ENCODE peak calls at places on chromosome 7, in eight cellular contexts. W is AG04450; Q is heart right ventricle; Y is SJSA1; C is left ventricle myocardium inferior; A is breast epithelium; X is H9; G is CD8-positive, alpha-beta memory T cell. O is an unnamed sample.

GRCh38 chr7:104524836-104525235 is 196.4 kb downstream of the LHFPL3 start:
- DNase-seq in X (no peak), G (no peak), C (no peak), Q (no peak), W (no peak), Y (no peak), A (no peak), O (no peak)

GRCh38 chr7:44110724-44111635 is 6.8 kb downstream of the AEBP1 start:
- DNase-seq in A (no peak), G (no peak), Q (no peak), X (no peak), W (no peak), C (no peak), Y (no peak), O (no peak)

GRCh38 chr7:150420242-150420641 is 30.2 kb upstream of the GIMAP8 start:
- DNase-seq in Q (no peak), W (no peak), G (no peak), X (peak; percentile 16), C (no peak), A (no peak), Y (no peak), O (no peak)

GRCh38 chr7:130135208-130136205 is 65.2 kb downstream of the KLHDC10 start:
- DNase-seq in W (no peak), Q (no peak), A (no peak), G (no peak), C (no peak), Y (no peak), X (no peak), O (no peak)

GRCh38 chr7:15765753-15766152 is 79.3 kb upstream of the MEOX2 start:
- DNase-seq in A (no peak), X (no peak), Y (no peak), G (no peak), Q (peak; percentile 15), C (no peak), W (no peak), O (no peak)

GRCh38 chr7:135233570-135233969 is at the start of gene STRA8:
- DNase-seq in W (no peak), Q (no peak), C (no peak), G (no peak), A (no peak), Y (no peak), X (no peak), O (no peak)

GRCh38 chr7:107463139-107464078 is 6.4 kb upstream of the GPR22 start:
- DNase-seq in X (peak; percentile 56), Y (peak; percentile 55), G (peak; percentile 43), A (peak; percentile 24), W (peak; percentile 50), C (peak; percentile 40), Q (peak; percentile 46), O (peak; percentile 57)

GRCh38 chr7:2873686-2874551 is 29.8 kb upstream of the GNA12 start:
- DNase-seq in C (no peak), Q (no peak), G (no peak), X (peak; percentile 94), Y (peak; percentile 79), W (peak; percentile 87), A (no peak), O (no peak)

GRCh38 chr7:9349625-9350024 is 916.2 kb downstream of the NXPH1 start:
- DNase-seq in C (no peak), Q (no peak), W (no peak), G (no peak), Y (no peak), A (no peak), X (no peak), O (no peak)

GRCh38 chr7:11831727-11832495 is at the start of gene THSD7A:
- DNase-seq in Y (peak; percentile 46), W (no peak), Q (peak; percentile 48), A (no peak), X (peak; percentile 66), G (peak; percentile 6), C (peak; percentile 42), O (no peak)

GRCh38 chr7:129951076-129952011 is 1.4 kb downstream of the UBE2H start:
- DNase-seq in Y (no peak), X (peak; percentile 32), A (no peak), W (no peak), C (no peak), G (peak; percentile 18), Q (no peak), O (no peak)

GRCh38 chr7:70736715-70737460 is 395.1 kb upstream of the GALNT17 start:
- DNase-seq in Q (no peak), G (no peak), X (no peak), Y (no peak), C (no peak), A (no peak), W (peak; percentile 26), O (no peak)

GRCh38 chr7:125492521-125492920 is 562.9 kb upstream of the POT1 start:
- DNase-seq in Y (no peak), W (no peak), A (no peak), C (no peak), X (no peak), Q (no peak), G (no peak), O (no peak)
- H3K27ac ChIP-seq in Y (no peak overlapping the region), W (no peak overlapping the region), A (no peak overlapping the region), C (no peak overlapping the region), X (no peak overlapping the region), Q (no peak overlapping the region), G (no peak overlapping the region), O (no peak overlapping the region)

DNA sequence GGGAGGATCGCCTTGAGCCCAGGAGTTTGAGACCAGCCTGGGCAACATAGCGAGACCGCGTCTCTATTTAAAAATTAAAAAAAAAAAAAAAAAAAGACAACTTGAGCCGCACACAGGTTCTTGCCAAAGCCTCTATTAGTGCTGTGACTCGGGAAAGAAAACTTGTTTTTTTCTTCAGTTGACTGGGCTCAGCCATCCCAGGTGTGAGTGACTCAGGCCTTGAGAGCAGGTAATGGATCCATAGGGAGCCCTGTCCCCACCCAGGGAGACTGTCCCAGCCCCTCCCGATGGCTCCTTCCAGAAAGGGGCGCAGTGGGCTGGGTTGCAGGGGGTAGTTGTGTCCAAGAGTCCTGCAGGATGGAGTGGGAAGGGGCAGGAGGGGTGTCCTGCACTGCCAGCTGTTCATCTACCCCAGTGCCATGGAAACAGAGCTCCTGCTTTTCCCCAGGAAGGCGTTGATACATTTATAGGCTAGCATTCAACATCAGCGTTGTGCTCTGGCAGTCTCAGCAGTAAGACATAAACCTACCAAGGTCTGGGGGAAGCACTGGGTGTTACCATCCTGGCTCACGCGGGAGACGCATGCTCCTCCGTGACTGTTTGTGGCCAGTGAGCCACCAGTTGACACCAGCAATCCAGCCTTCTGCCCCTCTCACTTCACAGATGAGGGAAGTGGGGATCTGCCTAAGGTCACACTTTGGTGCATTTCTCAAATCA is 126.6 kb downstream of the CUX1 start:
- DNase-seq in Y (no peak), X (no peak), A (no peak), W (no peak), C (no peak), Q (no peak), G (no peak), O (no peak)
- H3K27ac ChIP-seq in Y (no peak overlapping the region), X (no peak overlapping the region), A (no peak overlapping the region), W (no peak overlapping the region), C (peak overlapping the region; percentile 84), Q (peak overlapping the region; percentile 65), G (no peak overlapping the region), O (no peak overlapping the region)

DNA sequence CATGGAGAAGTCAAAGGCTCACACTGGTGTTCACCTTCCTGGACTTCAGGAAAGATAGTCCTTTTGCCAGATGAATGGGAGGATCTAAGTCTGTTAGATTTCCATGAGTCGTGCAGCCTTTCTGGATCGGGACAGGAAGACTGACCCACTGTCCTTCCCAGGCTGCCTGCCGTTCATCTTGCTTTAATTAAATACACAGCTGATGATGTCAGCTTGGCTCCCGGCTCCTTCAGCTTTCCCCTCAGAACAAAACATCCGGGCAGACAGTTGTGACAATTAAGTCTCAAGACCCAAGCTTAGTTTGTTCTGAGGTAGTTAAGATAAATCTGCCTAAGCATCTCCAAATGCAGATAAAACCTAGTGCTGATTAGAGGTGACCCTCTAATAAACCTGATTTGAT is 58.6 kb downstream of the AUTS2 start:
- DNase-seq in C (peak; percentile 62), A (peak; percentile 43), Q (peak; percentile 37), G (no peak), Y (no peak), X (no peak), W (no peak), O (no peak)
- H3K27ac ChIP-seq in C (peak overlapping the region; percentile 60), A (peak overlapping the region; percentile 78), Q (peak overlapping the region; percentile 46), G (no peak overlapping the region), Y (no peak overlapping the region), X (no peak overlapping the region), W (no peak overlapping the region), O (no peak overlapping the region)

GRCh38 chr7:27730112-27730511 is 9.8 kb upstream of the TAX1BP1 start:
- DNase-seq in X (no peak), W (no peak), C (no peak), Q (no peak), G (no peak), A (no peak), Y (no peak), O (no peak)

GRCh38 chr7:27737591-27737990 is 2.4 kb upstream of the TAX1BP1 start:
- DNase-seq in Q (no peak), X (no peak), A (no peak), Y (no peak), G (no peak), C (no peak), W (no peak), O (no peak)

GRCh38 chr7:27737178-27737577 is 2.8 kb upstream of the TAX1BP1 start:
- DNase-seq in C (no peak), G (no peak), W (no peak), Y (no peak), Q (no peak), A (no peak), X (no peak), O (no peak)

GRCh38 chr7:27735165-27735564 is 4.8 kb upstream of the TAX1BP1 start:
- DNase-seq in A (no peak), Q (no peak), C (no peak), X (no peak), G (no peak), W (no peak), Y (no peak), O (no peak)

GRCh38 chr7:27734583-27734982 is 5.4 kb upstream of the TAX1BP1 start:
- DNase-seq in A (no peak), Y (no peak), Q (no peak), X (no peak), C (no peak), G (no peak), W (no peak), O (no peak)
- H3K27ac ChIP-seq in A (no peak overlapping the region), Y (no peak overlapping the region), Q (no peak overlapping the region), X (no peak overlapping the region), C (no peak overlapping the region), G (no peak overlapping the region), W (no peak overlapping the region), O (no peak overlapping the region)

DNA sequence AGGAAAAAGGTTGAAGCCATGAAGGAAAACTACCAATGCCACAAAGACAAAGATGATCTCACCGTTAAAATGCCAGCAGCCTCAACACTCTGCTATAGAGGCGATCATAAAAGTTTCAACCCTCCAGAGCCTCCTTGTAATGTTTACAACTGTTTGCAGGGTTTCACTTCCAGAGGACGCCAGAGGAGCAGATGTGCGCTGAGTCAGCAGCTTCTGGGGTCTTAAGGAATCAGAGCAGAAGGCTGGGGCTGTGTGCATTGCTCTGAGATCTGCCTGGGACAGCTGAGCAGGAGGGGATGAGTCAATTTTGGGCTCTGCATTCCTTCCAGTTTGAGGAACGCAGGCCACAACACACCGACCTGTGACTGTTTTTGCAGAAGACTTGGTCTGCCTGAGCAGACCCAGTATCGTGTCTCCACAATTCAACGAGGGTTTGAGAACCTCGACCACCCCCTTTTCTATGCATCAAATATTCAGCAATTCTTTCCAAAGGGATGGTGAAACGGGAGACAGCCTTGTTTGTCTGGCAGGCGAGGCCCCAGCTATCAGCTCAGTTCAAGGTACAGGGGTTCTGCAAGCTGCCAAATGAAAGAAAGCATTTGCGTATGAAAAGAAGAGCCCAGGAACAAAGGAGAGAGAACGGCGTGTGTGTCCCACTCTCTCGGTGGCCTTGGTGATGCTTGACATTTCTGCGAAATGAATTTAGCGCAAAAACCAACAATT is 98.1 kb downstream of the TMEM130 start:
- DNase-seq in Q (peak; percentile 17), W (peak; percentile 65), G (no peak), Y (peak; percentile 92), X (peak; percentile 45), C (peak; percentile 23), A (no peak), O (no peak)
- H3K27ac ChIP-seq in Q (no peak overlapping the region), W (peak overlapping the region; percentile 22), G (no peak overlapping the region), Y (peak overlapping the region; percentile 78), X (peak overlapping the region; percentile 10), C (no peak overlapping the region), A (no peak overlapping the region), O (no peak overlapping the region)